ENCODE peak calls at places on chromosomes 7 and 10, in four cellular contexts. S is T1000; P is activated CD8-positive, alpha-beta memory T cell treated with anti-CD3 and anti-CD28 coated beads for 24 hours; X is putamen. O is an unnamed sample.

GRCh38 chr10:5942471-5942870 is 34.9 kb downstream of the IL15RA start:
- DNase-seq in X (no peak), P (no peak), S (no peak), O (no peak)

GRCh38 chr7:2913760-2914387 is 69.8 kb upstream of the GNA12 start:
- DNase-seq in S (no peak), P (no peak), X (peak), O (no peak)

GRCh38 chr10:10901906-10902305 is 115.8 kb upstream of the CELF2 start:
- DNase-seq in S (no peak), X (no peak), P (no peak), O (no peak)

GRCh38 chr7:92135490-92135889 is 1.2 kb upstream of the CYP51A1 start:
- DNase-seq in X (peak), P (no peak), S (no peak), O (no peak)

GRCh38 chr10:17758200-17758599 is 6.2 kb downstream of the TMEM236 start:
- DNase-seq in S (no peak), P (no peak), X (no peak), O (no peak)

GRCh38 chr10:121702351-121703320 is 104.4 kb upstream of the FGFR2 start:
- DNase-seq in P (no peak), S (no peak), X (peak), O (no peak)

GRCh38 chr7:90625051-90625450 is 28.9 kb downstream of the CDK14 start:
- DNase-seq in X (no peak), P (no peak), S (no peak), O (no peak)

GRCh38 chr7:375491-375821 is 85.5 kb downstream of the FOXL3 start:
- DNase-seq in S (no peak), P (no peak), X (no peak), O (no peak)

GRCh38 chr7:14600766-14601367 is 301.7 kb downstream of the DGKB start:
- DNase-seq in S (no peak), P (no peak), X (no peak), O (no peak)

O was measured in glutamatergic neuron.